ENCODE peak calls at places on chromosomes 13 and 19, in four cellular contexts. One of them, this sample, is unnamed.

GRCh38 chr13:113607477-113608245 is 23.1 kb downstream of the TFDP1 start:
- DNase-seq in ascending aorta: peak; percentile 18
- DNase-seq in substantia nigra: no peak
- DNase-seq in glutamatergic neuron: no peak
- DNase-seq in this sample: peak; percentile 44

GRCh38 chr19:2494447-2495129 is 18.7 kb downstream of the GADD45B start:
- DNase-seq in ascending aorta: peak; percentile 69
- DNase-seq in substantia nigra: peak; percentile 43
- DNase-seq in glutamatergic neuron: no peak
- DNase-seq in this sample: peak; percentile 64

GRCh38 chr13:40190656-40191100 is 475.8 kb downstream of the FOXO1 start:
- DNase-seq in ascending aorta: peak; percentile 37
- DNase-seq in substantia nigra: peak; percentile 47
- DNase-seq in glutamatergic neuron: no peak
- DNase-seq in this sample: peak; percentile 94

GRCh38 chr13:91242652-91243051 is 104.8 kb upstream of the MIR17HG start:
- DNase-seq in ascending aorta: no peak
- DNase-seq in substantia nigra: no peak
- DNase-seq in glutamatergic neuron: no peak
- DNase-seq in this sample: peak; percentile 35

GRCh38 chr13:93740334-93740733 is 513.7 kb downstream of the GPC6 start:
- DNase-seq in ascending aorta: no peak
- DNase-seq in substantia nigra: no peak
- DNase-seq in glutamatergic neuron: no peak
- DNase-seq in this sample: no peak

GRCh38 chr13:66765559-66765958 is 464.6 kb downstream of the PCDH9 start:
- DNase-seq in ascending aorta: no peak
- DNase-seq in substantia nigra: no peak
- DNase-seq in glutamatergic neuron: no peak
- DNase-seq in this sample: no peak

GRCh38 chr13:78382481-78382880 is 220.9 kb downstream of the POU4F1 start:
- DNase-seq in ascending aorta: no peak
- DNase-seq in substantia nigra: no peak
- DNase-seq in glutamatergic neuron: no peak
- DNase-seq in this sample: no peak

GRCh38 chr19:4379383-4380253 is 20.7 kb downstream of the SH3GL1 start:
- DNase-seq in ascending aorta: no peak
- DNase-seq in substantia nigra: no peak
- DNase-seq in glutamatergic neuron: no peak
- DNase-seq in this sample: no peak

GRCh38 chr13:105139380-105140285 is 1395.8 kb downstream of the EFNB2 start:
- DNase-seq in ascending aorta: no peak
- DNase-seq in substantia nigra: peak; percentile 22
- DNase-seq in glutamatergic neuron: no peak
- DNase-seq in this sample: peak; percentile 84

GRCh38 chr19:7942981-7943443 is 454 bp downstream of the TIMM44 start:
- DNase-seq in ascending aorta: no peak
- DNase-seq in substantia nigra: no peak
- DNase-seq in glutamatergic neuron: no peak
- DNase-seq in this sample: no peak